ENCODE peak calls at places on chromosomes 12 and 14, in six cellular contexts. One of them, this sample, is unnamed.

GRCh38 chr14:36505892-36506731 is 13.9 kb downstream of the NKX2-1 start:
- DNase-seq in GM12878: no peak
- DNase-seq in esophagus muscularis mucosa: no peak
- DNase-seq in IMR-90: no peak
- DNase-seq in prostate gland: no peak
- DNase-seq in stomach: no peak
- DNase-seq in this sample: no peak

GRCh38 chr14:88750945-88751344 is 41.8 kb downstream of the EML5 start:
- DNase-seq in esophagus muscularis mucosa: no peak
- DNase-seq in GM12878: no peak
- DNase-seq in prostate gland: no peak
- DNase-seq in stomach: no peak
- DNase-seq in IMR-90: no peak
- DNase-seq in this sample: no peak

GRCh38 chr12:116492703-116493324 is 66.4 kb upstream of the MAP1LC3B2 start:
- DNase-seq in esophagus muscularis mucosa: no peak
- DNase-seq in stomach: no peak
- DNase-seq in IMR-90: peak; percentile 81
- DNase-seq in prostate gland: no peak
- DNase-seq in GM12878: no peak
- DNase-seq in this sample: no peak

GRCh38 chr14:85175556-85175955 is 354.4 kb upstream of the FLRT2 start:
- DNase-seq in stomach: no peak
- DNase-seq in esophagus muscularis mucosa: no peak
- DNase-seq in prostate gland: no peak
- DNase-seq in IMR-90: peak; percentile 79
- DNase-seq in GM12878: no peak
- DNase-seq in this sample: no peak

GRCh38 chr12:120290541-120291312 is 976 bp downstream of the RNU4-2 start:
- DNase-seq in GM12878: no peak
- DNase-seq in stomach: peak; percentile 42
- DNase-seq in IMR-90: no peak
- DNase-seq in esophagus muscularis mucosa: no peak
- DNase-seq in prostate gland: peak; percentile 24
- DNase-seq in this sample: peak; percentile 86

GRCh38 chr12:5377997-5378596 is 53.8 kb upstream of the NTF3 start:
- DNase-seq in stomach: no peak
- DNase-seq in prostate gland: peak; percentile 82
- DNase-seq in esophagus muscularis mucosa: no peak
- DNase-seq in IMR-90: no peak
- DNase-seq in GM12878: no peak
- DNase-seq in this sample: no peak

GRCh38 chr12:96526110-96526509 is 36.7 kb downstream of the CFAP54 start:
- DNase-seq in prostate gland: no peak
- DNase-seq in GM12878: no peak
- DNase-seq in stomach: no peak
- DNase-seq in IMR-90: no peak
- DNase-seq in esophagus muscularis mucosa: no peak
- DNase-seq in this sample: no peak

GRCh38 chr14:58809520-58809919 is 171.8 kb downstream of the DACT1 start:
- DNase-seq in prostate gland: no peak
- DNase-seq in esophagus muscularis mucosa: no peak
- DNase-seq in IMR-90: no peak
- DNase-seq in GM12878: no peak
- DNase-seq in stomach: no peak
- DNase-seq in this sample: no peak

GRCh38 chr12:131052891-131053290 is 99.2 kb downstream of the ADGRD1 start:
- DNase-seq in IMR-90: no peak
- DNase-seq in esophagus muscularis mucosa: no peak
- DNase-seq in prostate gland: no peak
- DNase-seq in stomach: no peak
- DNase-seq in GM12878: no peak
- DNase-seq in this sample: no peak

GRCh38 chr12:118436002-118436724 is 59.8 kb downstream of the SUDS3 start:
- DNase-seq in stomach: no peak
- DNase-seq in IMR-90: no peak
- DNase-seq in esophagus muscularis mucosa: no peak
- DNase-seq in prostate gland: no peak
- DNase-seq in GM12878: no peak
- DNase-seq in this sample: no peak

GRCh38 chr14:69333791-69334337 is 64.2 kb downstream of the ERH start:
- DNase-seq in stomach: no peak
- DNase-seq in GM12878: no peak
- DNase-seq in IMR-90: no peak
- DNase-seq in prostate gland: no peak
- DNase-seq in esophagus muscularis mucosa: no peak
- DNase-seq in this sample: no peak

GRCh38 chr14:100577986-100578431 is 9.2 kb downstream of the BEGAIN start:
- DNase-seq in stomach: no peak
- DNase-seq in prostate gland: no peak
- DNase-seq in esophagus muscularis mucosa: no peak
- DNase-seq in GM12878: no peak
- DNase-seq in IMR-90: no peak
- DNase-seq in this sample: peak; percentile 72

GRCh38 chr14:73237786-73238261 is 518 bp downstream of the PAPLN start:
- DNase-seq in GM12878: no peak
- DNase-seq in stomach: no peak
- DNase-seq in IMR-90: no peak
- DNase-seq in esophagus muscularis mucosa: no peak
- DNase-seq in prostate gland: no peak
- DNase-seq in this sample: peak; percentile 84

GRCh38 chr14:64060648-64061096 is 207.9 kb downstream of the SYNE2 start:
- DNase-seq in GM12878: no peak
- DNase-seq in prostate gland: no peak
- DNase-seq in stomach: no peak
- DNase-seq in IMR-90: no peak
- DNase-seq in esophagus muscularis mucosa: no peak
- DNase-seq in this sample: no peak

GRCh38 chr12:109310247-109311125 is 1.4 kb upstream of the FOXN4 start:
- DNase-seq in GM12878: no peak
- DNase-seq in prostate gland: no peak
- DNase-seq in esophagus muscularis mucosa: no peak
- DNase-seq in IMR-90: no peak
- DNase-seq in stomach: no peak
- DNase-seq in this sample: no peak

GRCh38 chr14:54312166-54312801 is 84.5 kb upstream of the CDKN3 start:
- DNase-seq in esophagus muscularis mucosa: no peak
- DNase-seq in IMR-90: peak; percentile 85
- DNase-seq in prostate gland: peak; percentile 85
- DNase-seq in stomach: no peak
- DNase-seq in GM12878: no peak
- DNase-seq in this sample: no peak

GRCh38 chr12:113909776-113910420 is 56.2 kb downstream of the RBM19 start:
- DNase-seq in esophagus muscularis mucosa: no peak
- DNase-seq in prostate gland: no peak
- DNase-seq in IMR-90: no peak
- DNase-seq in stomach: no peak
- DNase-seq in GM12878: no peak
- DNase-seq in this sample: no peak

GRCh38 chr14:93231129-93231979 is 24.3 kb downstream of the UBR7 start:
- DNase-seq in prostate gland: no peak
- DNase-seq in stomach: no peak
- DNase-seq in esophagus muscularis mucosa: no peak
- DNase-seq in GM12878: no peak
- DNase-seq in IMR-90: peak; percentile 59
- DNase-seq in this sample: no peak

GRCh38 chr12:122842505-122843405 is 7.5 kb downstream of the HIP1R start:
- DNase-seq in GM12878: no peak
- DNase-seq in stomach: no peak
- DNase-seq in esophagus muscularis mucosa: no peak
- DNase-seq in IMR-90: no peak
- DNase-seq in prostate gland: no peak
- DNase-seq in this sample: peak; percentile 84

GRCh38 chr12:57850924-57851323 is 4.4 kb upstream of the CTDSP2 start:
- DNase-seq in stomach: no peak
- DNase-seq in GM12878: no peak
- DNase-seq in prostate gland: no peak
- DNase-seq in IMR-90: no peak
- DNase-seq in esophagus muscularis mucosa: no peak
- DNase-seq in this sample: no peak

GRCh38 chr12:113065126-113066007 is 8.8 kb downstream of the DTX1 start:
- DNase-seq in stomach: no peak
- DNase-seq in prostate gland: no peak
- DNase-seq in GM12878: no peak
- DNase-seq in esophagus muscularis mucosa: no peak
- DNase-seq in IMR-90: no peak
- DNase-seq in this sample: no peak

GRCh38 chr12:116495260-116495659 is 63.9 kb upstream of the MAP1LC3B2 start:
- DNase-seq in GM12878: no peak
- DNase-seq in prostate gland: peak; percentile 25
- DNase-seq in stomach: peak; percentile 34
- DNase-seq in esophagus muscularis mucosa: no peak
- DNase-seq in IMR-90: peak; percentile 55
- DNase-seq in this sample: no peak

GRCh38 chr12:31216479-31216878 is 109.5 kb downstream of the SINHCAF start:
- DNase-seq in GM12878: no peak
- DNase-seq in IMR-90: no peak
- DNase-seq in prostate gland: no peak
- DNase-seq in stomach: no peak
- DNase-seq in esophagus muscularis mucosa: no peak
- DNase-seq in this sample: no peak

GRCh38 chr12:27971606-27972005 is 927 bp downstream of the PTHLH start:
- DNase-seq in IMR-90: peak; percentile 30
- DNase-seq in GM12878: no peak
- DNase-seq in prostate gland: no peak
- DNase-seq in esophagus muscularis mucosa: no peak
- DNase-seq in stomach: no peak
- DNase-seq in this sample: no peak

GRCh38 chr12:18747960-18748359 is 10.0 kb downstream of the CAPZA3 start:
- DNase-seq in esophagus muscularis mucosa: no peak
- DNase-seq in stomach: no peak
- DNase-seq in GM12878: no peak
- DNase-seq in prostate gland: no peak
- DNase-seq in IMR-90: peak; percentile 95
- DNase-seq in this sample: no peak

GRCh38 chr14:75784314-75784686 is 123.3 kb downstream of the TTLL5 start:
- DNase-seq in GM12878: no peak
- DNase-seq in IMR-90: no peak
- DNase-seq in prostate gland: no peak
- DNase-seq in stomach: no peak
- DNase-seq in esophagus muscularis mucosa: no peak
- DNase-seq in this sample: no peak
- H3K4me3 ChIP-seq in GM12878: no peak overlapping the region
- H3K4me3 ChIP-seq in IMR-90: no peak overlapping the region
- H3K4me3 ChIP-seq in prostate gland: no peak overlapping the region
- H3K4me3 ChIP-seq in stomach: no peak overlapping the region
- H3K4me3 ChIP-seq in esophagus muscularis mucosa: no peak overlapping the region
- H3K4me3 ChIP-seq in this sample: no peak overlapping the region

GRCh38 chr12:87140257-87140656 is 884.1 kb upstream of the MGAT4C start:
- DNase-seq in esophagus muscularis mucosa: no peak
- DNase-seq in stomach: no peak
- DNase-seq in prostate gland: no peak
- DNase-seq in IMR-90: peak; percentile 62
- DNase-seq in GM12878: no peak
- DNase-seq in this sample: no peak
- TF ChIP-seq CTCF in esophagus muscularis mucosa: no peak
- TF ChIP-seq CTCF in stomach: no peak
- TF ChIP-seq CTCF in prostate gland: no peak
- TF ChIP-seq CTCF in IMR-90: no peak
- TF ChIP-seq CTCF in GM12878: no peak
- TF ChIP-seq CTCF in this sample: no peak

DNA sequence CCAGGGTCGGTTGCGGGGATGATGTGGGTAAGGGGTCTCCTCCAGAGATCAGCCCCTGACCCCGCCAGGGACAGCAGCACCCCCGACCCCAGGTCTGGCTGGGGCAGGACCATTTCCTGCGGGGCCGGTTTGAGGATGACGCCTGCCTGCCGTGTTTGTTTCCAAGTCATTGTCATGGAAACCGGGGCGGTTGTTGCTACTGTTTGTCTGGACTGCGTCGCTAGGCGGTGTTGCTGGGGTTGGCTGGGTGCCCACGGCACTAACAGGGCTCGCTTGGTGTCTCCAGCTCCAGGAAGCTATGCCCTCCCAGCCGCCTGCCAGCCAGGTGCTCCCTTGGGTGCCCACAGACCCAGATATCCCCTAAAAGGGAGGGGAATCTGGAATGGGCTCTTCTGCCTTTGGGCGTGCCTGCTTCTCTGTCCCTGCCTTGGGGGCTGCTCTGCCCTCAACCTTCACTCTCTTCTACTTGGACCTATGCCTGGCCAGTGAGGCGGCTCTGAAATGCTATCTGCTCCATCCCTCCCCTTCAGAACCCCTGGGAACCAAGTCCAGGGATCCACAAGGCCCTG is 4.7 kb upstream of the CRIP1 start:
- DNase-seq in prostate gland: peak; percentile 89
- DNase-seq in GM12878: peak; percentile 62
- DNase-seq in esophagus muscularis mucosa: peak; percentile 99
- DNase-seq in stomach: peak; percentile 93
- DNase-seq in IMR-90: peak; percentile 95
- DNase-seq in this sample: peak; percentile 96
- TF ChIP-seq POLR2A in prostate gland: peak; percentile 39
- TF ChIP-seq POLR2A in GM12878: no peak
- TF ChIP-seq POLR2A in esophagus muscularis mucosa: no peak
- TF ChIP-seq POLR2A in stomach: no peak
- TF ChIP-seq POLR2A in IMR-90: no peak
- TF ChIP-seq POLR2A in this sample: no peak

GRCh38 chr12:100199347-100200136 is 1.1 kb upstream of the ACTR6 start:
- DNase-seq in IMR-90: no peak
- DNase-seq in esophagus muscularis mucosa: no peak
- DNase-seq in GM12878: no peak
- DNase-seq in stomach: peak; percentile 84
- DNase-seq in prostate gland: peak; percentile 68
- DNase-seq in this sample: peak; percentile 92
- H3K4me3 ChIP-seq in IMR-90: peak overlapping the region; percentile 78
- H3K4me3 ChIP-seq in esophagus muscularis mucosa: peak overlapping the region; percentile 91
- H3K4me3 ChIP-seq in GM12878: peak overlapping the region; percentile 82
- H3K4me3 ChIP-seq in stomach: peak overlapping the region; percentile 69
- H3K4me3 ChIP-seq in prostate gland: peak overlapping the region; percentile 77
- H3K4me3 ChIP-seq in this sample: peak overlapping the region; percentile 62

DNA sequence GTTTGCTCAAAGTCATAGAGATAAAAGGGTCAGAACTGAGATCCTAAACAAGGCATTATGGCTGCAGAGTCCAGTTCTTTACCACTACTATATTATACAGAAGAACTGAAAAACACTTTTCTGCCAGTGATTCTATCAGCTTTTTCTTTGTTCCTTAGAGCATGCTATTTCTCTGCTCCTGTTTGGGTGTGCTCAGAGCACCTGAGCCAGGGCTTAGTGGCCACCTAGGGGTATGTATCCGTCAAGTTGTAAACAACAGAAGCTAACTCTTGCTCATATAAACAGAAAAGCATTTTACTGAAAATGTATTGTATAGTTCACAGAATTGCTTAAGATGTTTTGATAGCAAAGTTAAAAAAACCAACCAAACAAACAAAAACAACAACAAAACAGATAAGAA is 470.8 kb downstream of the SLC16A7 start:
- DNase-seq in stomach: no peak
- DNase-seq in esophagus muscularis mucosa: no peak
- DNase-seq in IMR-90: no peak
- DNase-seq in GM12878: no peak
- DNase-seq in prostate gland: no peak
- DNase-seq in this sample: no peak
- TF ChIP-seq CTCF in stomach: no peak
- TF ChIP-seq CTCF in esophagus muscularis mucosa: no peak
- TF ChIP-seq CTCF in IMR-90: no peak
- TF ChIP-seq CTCF in GM12878: no peak
- TF ChIP-seq CTCF in prostate gland: no peak
- TF ChIP-seq CTCF in this sample: no peak

This sample was measured in lower leg skin.